ENCODE peak calls at places on chromosomes 6 and 20, in six cellular contexts. One of them, this sample, is unnamed.
A peak's percentile ranks its signal among the peaks of the same experiment; 100 is the strongest.

GRCh38 chr20:37922016-37922415 is 19.1 kb downstream of the VSTM2L start:
- DNase-seq in left ventricle myocardium inferior: no peak
- DNase-seq in GM23248: no peak
- DNase-seq in aorta: no peak
- DNase-seq in upper lobe of right lung: no peak
- DNase-seq in fibroblast of lung: no peak
- DNase-seq in this sample: no peak

GRCh38 chr6:56742122-56742791 is 99.6 kb upstream of the DST start:
- DNase-seq in left ventricle myocardium inferior: no peak
- DNase-seq in GM23248: peak; percentile 66
- DNase-seq in aorta: no peak
- DNase-seq in upper lobe of right lung: no peak
- DNase-seq in fibroblast of lung: no peak
- DNase-seq in this sample: no peak

GRCh38 chr6:99588618-99589289 is 17.9 kb upstream of the PRDM13 start:
- DNase-seq in left ventricle myocardium inferior: peak; percentile 50
- DNase-seq in GM23248: peak; percentile 77
- DNase-seq in aorta: peak; percentile 78
- DNase-seq in upper lobe of right lung: peak; percentile 89
- DNase-seq in fibroblast of lung: peak; percentile 65
- DNase-seq in this sample: peak; percentile 86

GRCh38 chr6:115058414-115059211 is 715.8 kb upstream of the HS3ST5 start:
- DNase-seq in left ventricle myocardium inferior: no peak
- DNase-seq in GM23248: no peak
- DNase-seq in aorta: no peak
- DNase-seq in upper lobe of right lung: no peak
- DNase-seq in fibroblast of lung: no peak
- DNase-seq in this sample: no peak

GRCh38 chr6:166655251-166655650 is 28.2 kb upstream of the RPS6KA2 start:
- DNase-seq in left ventricle myocardium inferior: no peak
- DNase-seq in GM23248: no peak
- DNase-seq in aorta: no peak
- DNase-seq in upper lobe of right lung: no peak
- DNase-seq in fibroblast of lung: no peak
- DNase-seq in this sample: no peak

GRCh38 chr20:2386516-2387179 is 5.9 kb downstream of the TGM6 start:
- DNase-seq in left ventricle myocardium inferior: no peak
- DNase-seq in GM23248: peak; percentile 80
- DNase-seq in aorta: no peak
- DNase-seq in upper lobe of right lung: no peak
- DNase-seq in fibroblast of lung: no peak
- DNase-seq in this sample: no peak

GRCh38 chr6:20246107-20246506 is 33.8 kb upstream of the MBOAT1 start:
- DNase-seq in left ventricle myocardium inferior: no peak
- DNase-seq in GM23248: no peak
- DNase-seq in aorta: no peak
- DNase-seq in upper lobe of right lung: no peak
- DNase-seq in fibroblast of lung: no peak
- DNase-seq in this sample: no peak

GRCh38 chr6:105609375-105609991 is 206.6 kb upstream of the PREP start:
- DNase-seq in left ventricle myocardium inferior: peak; percentile 20
- DNase-seq in GM23248: no peak
- DNase-seq in aorta: no peak
- DNase-seq in upper lobe of right lung: peak; percentile 64
- DNase-seq in fibroblast of lung: peak; percentile 37
- DNase-seq in this sample: no peak

GRCh38 chr6:155328539-155329459 is 14.5 kb upstream of the TFB1M start:
- DNase-seq in left ventricle myocardium inferior: no peak
- DNase-seq in GM23248: peak; percentile 13
- DNase-seq in aorta: no peak
- DNase-seq in upper lobe of right lung: peak; percentile 69
- DNase-seq in fibroblast of lung: no peak
- DNase-seq in this sample: peak; percentile 50
- H3K4me1 ChIP-seq in left ventricle myocardium inferior: no peaks in the 10 kb centered on the region
- H3K4me1 ChIP-seq in GM23248: peaks cover 6% of the 10 kb centered on the region
- H3K4me1 ChIP-seq in aorta: no peaks in the 10 kb centered on the region
- H3K4me1 ChIP-seq in upper lobe of right lung: peaks cover 4% of the 10 kb centered on the region
- H3K4me1 ChIP-seq in fibroblast of lung: peaks cover 2% of the 10 kb centered on the region
- H3K4me1 ChIP-seq in this sample: peaks cover 9% of the 10 kb centered on the region

GRCh38 chr6:16767765-16768514 is 6.7 kb upstream of the ATXN1 start:
- DNase-seq in left ventricle myocardium inferior: no peak
- DNase-seq in GM23248: no peak
- DNase-seq in aorta: no peak
- DNase-seq in upper lobe of right lung: no peak
- DNase-seq in fibroblast of lung: no peak
- DNase-seq in this sample: no peak
- H3K4me1 ChIP-seq in left ventricle myocardium inferior: peaks cover 69% of the 10 kb centered on the region
- H3K4me1 ChIP-seq in GM23248: peaks cover 72% of the 10 kb centered on the region
- H3K4me1 ChIP-seq in aorta: peaks cover 2% of the 10 kb centered on the region
- H3K4me1 ChIP-seq in upper lobe of right lung: peaks cover 38% of the 10 kb centered on the region
- H3K4me1 ChIP-seq in fibroblast of lung: peaks cover 29% of the 10 kb centered on the region
- H3K4me1 ChIP-seq in this sample: peaks cover 14% of the 10 kb centered on the region

DNA sequence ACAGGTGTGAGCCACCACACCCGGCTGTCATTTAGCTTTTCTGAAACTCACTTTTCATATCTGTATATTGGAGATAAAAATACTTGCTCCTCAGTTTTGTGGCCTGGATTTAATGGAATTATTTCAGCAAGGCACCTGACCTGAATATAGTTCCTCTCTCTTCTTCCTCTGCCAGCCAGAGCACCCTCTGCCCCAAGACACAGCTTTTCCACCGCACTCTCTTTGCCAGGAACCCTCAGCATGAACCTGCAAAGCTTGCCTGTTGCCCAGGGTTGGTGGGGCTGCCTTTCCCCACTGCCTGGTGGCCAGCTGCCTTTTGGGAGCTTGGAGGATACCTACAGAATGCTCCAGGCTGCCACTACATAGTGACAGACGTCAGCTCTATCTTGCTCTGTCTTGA is 3.1 kb downstream of the GTSF1L start:
- DNase-seq in left ventricle myocardium inferior: no peak
- DNase-seq in GM23248: no peak
- DNase-seq in aorta: no peak
- DNase-seq in upper lobe of right lung: no peak
- DNase-seq in fibroblast of lung: no peak
- DNase-seq in this sample: no peak
- H3K4me1 ChIP-seq in left ventricle myocardium inferior: no peaks in the 10 kb centered on the region
- H3K4me1 ChIP-seq in GM23248: no peaks in the 10 kb centered on the region
- H3K4me1 ChIP-seq in aorta: no peaks in the 10 kb centered on the region
- H3K4me1 ChIP-seq in upper lobe of right lung: no peaks in the 10 kb centered on the region
- H3K4me1 ChIP-seq in fibroblast of lung: peaks cover 3% of the 10 kb centered on the region
- H3K4me1 ChIP-seq in this sample: no peaks in the 10 kb centered on the region

DNA sequence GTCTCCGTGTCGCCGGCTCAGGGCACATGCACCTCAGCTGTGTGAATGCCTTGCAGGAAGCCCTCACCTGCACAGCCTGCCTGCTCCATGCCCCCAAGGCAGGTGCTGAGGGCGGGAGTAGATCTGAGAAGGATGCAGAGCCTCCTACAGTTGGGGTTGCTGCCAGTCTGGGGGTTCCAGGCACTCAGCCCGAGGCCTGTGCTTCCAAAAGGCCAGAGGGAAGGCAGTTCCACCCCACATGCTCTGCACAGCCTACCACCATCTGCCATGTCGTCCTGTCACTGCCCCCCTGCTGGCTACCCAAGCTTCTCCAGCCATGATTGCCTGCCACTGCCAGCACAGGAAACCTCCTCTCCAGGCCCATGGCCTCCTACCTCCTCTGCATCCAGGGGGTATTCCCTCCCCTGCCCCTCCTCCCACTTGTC is 19.3 kb downstream of the ACSS1 start:
- DNase-seq in left ventricle myocardium inferior: no peak
- DNase-seq in GM23248: no peak
- DNase-seq in aorta: peak; percentile 39
- DNase-seq in upper lobe of right lung: no peak
- DNase-seq in fibroblast of lung: no peak
- DNase-seq in this sample: no peak
- H3K4me1 ChIP-seq in left ventricle myocardium inferior: peaks cover 100% of the 10 kb centered on the region
- H3K4me1 ChIP-seq in GM23248: peaks cover 20% of the 10 kb centered on the region
- H3K4me1 ChIP-seq in aorta: no peaks in the 10 kb centered on the region
- H3K4me1 ChIP-seq in upper lobe of right lung: peaks cover 89% of the 10 kb centered on the region
- H3K4me1 ChIP-seq in fibroblast of lung: peaks cover 10% of the 10 kb centered on the region
- H3K4me1 ChIP-seq in this sample: no peaks in the 10 kb centered on the region

DNA sequence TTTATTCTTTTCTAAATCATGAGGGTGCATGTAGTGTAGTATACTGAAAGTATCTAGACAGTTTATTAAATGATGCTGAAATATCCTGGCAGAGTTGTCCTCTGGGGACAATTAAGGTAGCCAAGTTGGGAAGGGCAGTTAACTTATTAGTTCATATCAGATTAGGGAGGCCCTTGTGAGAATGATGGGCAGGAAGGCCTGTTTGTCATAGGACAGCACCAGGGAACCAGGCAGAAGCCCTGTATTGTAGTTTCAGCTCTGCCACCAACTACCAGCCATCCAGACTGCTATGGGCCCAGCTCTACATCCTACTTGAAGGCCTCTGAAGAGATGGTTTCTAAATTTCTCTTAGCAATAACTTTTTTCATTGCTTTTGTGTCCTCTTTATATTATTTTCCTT is 4.0 kb downstream of the MYLIP start:
- DNase-seq in left ventricle myocardium inferior: no peak
- DNase-seq in GM23248: no peak
- DNase-seq in aorta: no peak
- DNase-seq in upper lobe of right lung: no peak
- DNase-seq in fibroblast of lung: no peak
- DNase-seq in this sample: no peak
- H3K4me1 ChIP-seq in left ventricle myocardium inferior: peaks cover 95% of the 10 kb centered on the region
- H3K4me1 ChIP-seq in GM23248: peaks cover 38% of the 10 kb centered on the region
- H3K4me1 ChIP-seq in aorta: peaks cover 5% of the 10 kb centered on the region
- H3K4me1 ChIP-seq in upper lobe of right lung: peaks cover 67% of the 10 kb centered on the region
- H3K4me1 ChIP-seq in fibroblast of lung: peaks cover 9% of the 10 kb centered on the region
- H3K4me1 ChIP-seq in this sample: peaks cover 44% of the 10 kb centered on the region

DNA sequence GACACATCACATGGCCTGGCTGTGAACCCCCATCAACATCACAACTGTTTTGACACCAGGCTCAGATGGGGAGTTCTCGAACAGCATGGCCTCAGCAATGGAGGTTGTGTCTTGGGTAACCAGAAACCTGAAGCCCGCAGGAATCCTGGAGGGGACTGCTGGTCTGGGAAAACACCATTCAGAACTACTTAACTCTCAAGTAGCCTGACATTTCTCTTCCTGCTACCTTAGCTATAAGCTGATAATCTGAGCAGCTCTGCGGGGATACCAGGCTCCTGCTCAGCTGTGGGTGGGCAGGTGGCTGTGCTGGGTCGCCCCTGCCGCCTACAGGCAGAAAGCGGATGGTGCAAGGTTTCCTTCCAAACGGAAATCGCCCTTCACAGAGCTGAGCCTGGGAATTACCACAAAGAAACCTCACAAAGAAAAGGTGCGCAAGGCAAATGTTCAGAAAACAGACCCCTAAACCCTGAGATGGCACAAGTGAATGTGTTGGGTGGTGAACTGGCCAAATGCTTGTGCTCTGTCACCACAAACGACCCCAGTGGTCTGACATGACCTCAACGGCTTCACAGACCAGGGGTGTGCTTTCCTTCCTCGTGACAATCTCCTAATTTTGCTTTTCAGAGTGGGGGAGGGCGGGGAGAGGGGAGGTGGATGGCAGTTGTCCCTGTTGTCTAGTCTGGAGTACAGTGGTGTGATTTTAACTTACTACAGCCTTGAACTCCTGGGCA is 29.5 kb downstream of the SNX5 start:
- DNase-seq in left ventricle myocardium inferior: peak; percentile 60
- DNase-seq in GM23248: peak; percentile 84
- DNase-seq in aorta: peak; percentile 74
- DNase-seq in upper lobe of right lung: peak; percentile 76
- DNase-seq in fibroblast of lung: peak; percentile 70
- DNase-seq in this sample: peak; percentile 68
- H3K4me1 ChIP-seq in left ventricle myocardium inferior: peaks cover 39% of the 10 kb centered on the region
- H3K4me1 ChIP-seq in GM23248: peaks cover 20% of the 10 kb centered on the region
- H3K4me1 ChIP-seq in aorta: no peaks in the 10 kb centered on the region
- H3K4me1 ChIP-seq in upper lobe of right lung: peaks cover 35% of the 10 kb centered on the region
- H3K4me1 ChIP-seq in fibroblast of lung: peaks cover 19% of the 10 kb centered on the region
- H3K4me1 ChIP-seq in this sample: no peaks in the 10 kb centered on the region

DNA sequence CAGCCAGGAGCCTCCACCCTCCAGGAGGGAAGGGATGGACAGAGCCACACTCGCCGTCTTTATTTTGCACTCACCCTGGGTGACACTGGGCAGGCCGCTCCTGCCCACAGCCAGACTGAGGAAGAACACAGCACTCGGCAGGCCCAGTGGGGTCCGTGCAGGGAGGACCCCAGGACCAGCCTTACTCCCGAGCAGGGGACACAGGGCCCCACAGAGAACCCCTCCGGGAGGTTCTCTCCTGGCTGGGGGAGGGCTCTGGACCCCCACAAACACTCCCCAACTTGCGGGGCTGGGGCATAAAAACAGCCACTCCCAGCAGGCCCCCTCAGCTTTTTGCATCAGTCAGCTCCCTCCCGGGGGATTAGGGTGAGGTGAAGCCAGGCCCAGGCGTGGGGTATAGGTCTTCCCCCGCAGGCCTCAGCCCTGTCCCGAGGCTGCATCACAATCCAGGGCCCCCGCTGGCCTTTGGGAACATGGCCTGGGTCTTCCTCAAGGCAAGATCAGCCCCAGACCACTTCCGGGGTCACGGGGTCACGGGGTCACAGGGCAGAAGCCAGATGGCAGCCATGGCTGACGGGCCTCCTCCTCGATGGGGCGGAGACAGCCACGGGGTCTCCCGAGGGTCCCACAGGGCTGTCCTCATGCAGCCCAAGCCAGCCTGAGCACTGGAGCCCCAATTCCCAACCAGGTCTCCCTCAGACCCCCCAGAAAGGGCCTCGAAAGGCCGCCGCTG is 3.2 kb downstream of the TNFRSF6B start:
- DNase-seq in left ventricle myocardium inferior: no peak
- DNase-seq in GM23248: no peak
- DNase-seq in aorta: peak; percentile 60
- DNase-seq in upper lobe of right lung: no peak
- DNase-seq in fibroblast of lung: no peak
- DNase-seq in this sample: no peak
- H3K4me1 ChIP-seq in left ventricle myocardium inferior: peaks cover 66% of the 10 kb centered on the region
- H3K4me1 ChIP-seq in GM23248: peaks cover 24% of the 10 kb centered on the region
- H3K4me1 ChIP-seq in aorta: no peaks in the 10 kb centered on the region
- H3K4me1 ChIP-seq in upper lobe of right lung: peaks cover 16% of the 10 kb centered on the region
- H3K4me1 ChIP-seq in fibroblast of lung: peaks cover 28% of the 10 kb centered on the region
- H3K4me1 ChIP-seq in this sample: no peaks in the 10 kb centered on the region

GRCh38 chr6:75317503-75318206 is 33.1 kb upstream of the TMEM30A start:
- DNase-seq in left ventricle myocardium inferior: no peak
- DNase-seq in GM23248: peak; percentile 60
- DNase-seq in aorta: no peak
- DNase-seq in upper lobe of right lung: no peak
- DNase-seq in fibroblast of lung: no peak
- DNase-seq in this sample: no peak
- H3K4me1 ChIP-seq in left ventricle myocardium inferior: peaks cover 24% of the 10 kb centered on the region
- H3K4me1 ChIP-seq in GM23248: peaks cover 13% of the 10 kb centered on the region
- H3K4me1 ChIP-seq in aorta: peaks cover 5% of the 10 kb centered on the region
- H3K4me1 ChIP-seq in upper lobe of right lung: peaks cover 3% of the 10 kb centered on the region
- H3K4me1 ChIP-seq in fibroblast of lung: peaks cover 6% of the 10 kb centered on the region
- H3K4me1 ChIP-seq in this sample: no peaks in the 10 kb centered on the region

GRCh38 chr20:49599746-49600113 is 31.8 kb upstream of the PTGIS start:
- DNase-seq in left ventricle myocardium inferior: no peak
- DNase-seq in GM23248: no peak
- DNase-seq in aorta: no peak
- DNase-seq in upper lobe of right lung: no peak
- DNase-seq in fibroblast of lung: no peak
- DNase-seq in this sample: no peak

GRCh38 chr20:49594929-49595311 is 27.0 kb upstream of the PTGIS start:
- DNase-seq in left ventricle myocardium inferior: no peak
- DNase-seq in GM23248: no peak
- DNase-seq in aorta: no peak
- DNase-seq in upper lobe of right lung: no peak
- DNase-seq in fibroblast of lung: no peak
- DNase-seq in this sample: no peak

GRCh38 chr20:49595811-49596545 is 28.0 kb upstream of the PTGIS start:
- DNase-seq in left ventricle myocardium inferior: no peak
- DNase-seq in GM23248: peak; percentile 82
- DNase-seq in aorta: peak; percentile 75
- DNase-seq in upper lobe of right lung: no peak
- DNase-seq in fibroblast of lung: no peak
- DNase-seq in this sample: no peak

GRCh38 chr20:49595346-49595745 is 27.4 kb upstream of the PTGIS start:
- DNase-seq in left ventricle myocardium inferior: no peak
- DNase-seq in GM23248: no peak
- DNase-seq in aorta: no peak
- DNase-seq in upper lobe of right lung: no peak
- DNase-seq in fibroblast of lung: no peak
- DNase-seq in this sample: no peak

GRCh38 chr20:49597825-49598395 is 30.0 kb upstream of the PTGIS start:
- DNase-seq in left ventricle myocardium inferior: no peak
- DNase-seq in GM23248: no peak
- DNase-seq in aorta: no peak
- DNase-seq in upper lobe of right lung: no peak
- DNase-seq in fibroblast of lung: no peak
- DNase-seq in this sample: no peak
- H3K4me1 ChIP-seq in left ventricle myocardium inferior: peaks cover 40% of the 10 kb centered on the region
- H3K4me1 ChIP-seq in GM23248: peaks cover 31% of the 10 kb centered on the region
- H3K4me1 ChIP-seq in aorta: no peaks in the 10 kb centered on the region
- H3K4me1 ChIP-seq in upper lobe of right lung: peaks cover 37% of the 10 kb centered on the region
- H3K4me1 ChIP-seq in fibroblast of lung: peaks cover 16% of the 10 kb centered on the region
- H3K4me1 ChIP-seq in this sample: no peaks in the 10 kb centered on the region

This sample was measured in HAP-1.